ENCODE peak calls at places on chromosomes 16 and 17, in nine cellular contexts. Y, S, Z, G, M, L, O, B and C are unnamed samples.

GRCh38 chr17:50274142-50274944 is at the start of gene TMEM92:
- DNase-seq in S (no peak), Z (no peak), M (peak), Y (peak), G (no peak), L (peak), B (peak), O (peak), C (no peak)

GRCh38 chr17:4625181-4625601 is 16.3 kb downstream of the ALOX15 start:
- DNase-seq in B (no peak), M (no peak), L (no peak), O (no peak), Z (no peak), S (no peak), G (no peak), Y (no peak), C (no peak)

GRCh38 chr16:19223235-19223847 is 55.3 kb downstream of the SYT17 start:
- DNase-seq in S (no peak), B (no peak), Y (peak), Z (peak), G (no peak), O (no peak), L (peak), M (no peak), C (no peak)

GRCh38 chr16:6247150-6247549 is 1085.5 kb upstream of the RBFOX1 start:
- DNase-seq in Y (no peak), M (no peak), S (no peak), B (no peak), Z (no peak), O (no peak), L (no peak), G (no peak), C (no peak)

GRCh38 chr17:77829871-77830799 is 128.4 kb upstream of the TNRC6C start:
- DNase-seq in Y (no peak), Z (peak), M (peak), B (peak), O (peak), G (peak), L (no peak), S (peak), C (peak)

GRCh38 chr17:28552201-28552999 is at the start of gene UNC119:
- DNase-seq in Y (peak), M (peak), G (peak), B (peak), Z (peak), S (peak), L (peak), O (peak), C (peak)

GRCh38 chr16:8946544-8946943 is 17.2 kb downstream of the USP7 start:
- DNase-seq in B (no peak), L (no peak), M (no peak), Y (peak), G (no peak), S (no peak), Z (no peak), O (no peak), C (no peak)

GRCh38 chr17:1783834-1784611 is 22.2 kb downstream of the SERPINF1 start:
- DNase-seq in O (peak), G (peak), M (peak), Z (peak), L (peak), B (peak), S (peak), Y (peak), C (peak)

GRCh38 chr17:27764589-27764988 is 35.7 kb downstream of the NOS2 start:
- DNase-seq in B (no peak), O (no peak), L (no peak), Z (no peak), S (no peak), G (no peak), Y (no peak), M (no peak), C (no peak)

GRCh38 chr17:77875051-77875780 is 83.3 kb upstream of the TNRC6C start:
- DNase-seq in B (no peak), Y (no peak), O (peak), G (peak), L (no peak), M (no peak), Z (no peak), S (peak), C (no peak)

GRCh38 chr16:71626018-71626857 is at the start of gene MARVELD3:
- DNase-seq in O (peak), Z (no peak), G (peak), L (peak), M (peak), Y (peak), B (peak), S (no peak), C (no peak)

GRCh38 chr16:62978451-62978850 is 942.2 kb upstream of the CDH8 start:
- DNase-seq in B (no peak), M (no peak), O (no peak), Y (no peak), S (no peak), L (no peak), G (no peak), Z (no peak), C (no peak)

GRCh38 chr17:66915204-66915611 is 49.3 kb upstream of the CACNG4 start:
- DNase-seq in O (no peak), L (no peak), Y (peak), M (no peak), S (no peak), G (peak), B (peak), Z (no peak), C (no peak)

GRCh38 chr16:89365044-89365467 is 125.3 kb downstream of the ANKRD11 start:
- DNase-seq in O (no peak), M (no peak), G (no peak), B (peak), Z (no peak), Y (no peak), S (no peak), L (no peak), C (no peak)

GRCh38 chr16:6106061-6106460 is 1008.5 kb upstream of the EEF2KMT start:
- DNase-seq in M (no peak), G (no peak), Z (no peak), B (no peak), S (no peak), O (no peak), L (no peak), Y (no peak), C (no peak)

DNA sequence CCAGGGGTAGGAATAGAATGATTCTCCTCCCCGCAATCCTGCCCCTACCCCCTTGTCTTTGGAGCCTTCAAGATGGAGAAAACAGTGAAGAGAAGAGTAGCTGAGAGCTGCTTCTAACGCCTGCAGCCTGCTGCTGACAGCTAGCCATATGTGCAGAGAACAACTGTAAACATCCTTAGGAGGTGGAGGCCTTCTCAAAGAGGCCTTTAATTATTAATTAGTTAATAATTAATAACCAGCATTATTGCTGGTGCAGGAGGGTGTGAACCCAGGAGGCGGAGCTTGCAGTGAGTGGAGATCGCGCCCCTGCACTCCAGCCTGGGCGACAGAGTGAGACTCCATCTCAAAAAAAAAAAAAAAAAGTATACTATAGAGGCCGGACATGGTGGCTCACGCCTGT is 8.5 kb downstream of the BFAR start:
- DNase-seq in Y (no peak), O (no peak), S (no peak), M (no peak), B (no peak), L (no peak), Z (no peak), G (no peak), C (no peak)
- H3K27ac ChIP-seq in Y (peak), O (no peak), S (no peak), M (no peak), B (no peak), L (no peak), Z (no peak), G (no peak), C (no peak)

GRCh38 chr16:1341495-1342388 is 8.3 kb downstream of the BAIAP3 start:
- DNase-seq in L (no peak), Z (no peak), B (no peak), O (no peak), G (no peak), S (no peak), Y (no peak), M (no peak), C (no peak)
- H3K4me3 ChIP-seq in L (no peak), Z (no peak), B (no peak), O (no peak), G (no peak), S (no peak), Y (no peak), M (no peak), C (no peak)

GRCh38 chr17:61286449-61286848 is 113.2 kb upstream of the TBX2 start:
- DNase-seq in G (no peak), M (no peak), Z (no peak), B (no peak), S (no peak), Y (no peak), O (no peak), L (no peak), C (no peak)
- H3K27ac ChIP-seq in G (no peak), M (peak), Z (no peak), B (peak), S (no peak), Y (no peak), O (no peak), L (no peak), C (no peak)

GRCh38 chr16:22849517-22849916 is 35.6 kb downstream of the HS3ST2 start:
- DNase-seq in G (no peak), S (no peak), O (no peak), L (no peak), Y (no peak), M (no peak), B (no peak), Z (no peak), C (no peak)

GRCh38 chr16:22848451-22848850 is 34.5 kb downstream of the HS3ST2 start:
- DNase-seq in S (no peak), Y (no peak), L (no peak), B (no peak), G (peak), Z (no peak), M (no peak), O (no peak), C (no peak)

GRCh38 chr16:22847690-22848089 is 33.7 kb downstream of the HS3ST2 start:
- DNase-seq in Z (no peak), S (no peak), O (no peak), G (no peak), L (no peak), M (no peak), Y (no peak), B (no peak), C (no peak)

GRCh38 chr16:22844426-22844825 is 30.5 kb downstream of the HS3ST2 start:
- DNase-seq in M (no peak), S (no peak), B (no peak), L (no peak), Z (no peak), Y (no peak), O (no peak), G (no peak), C (no peak)

DNA sequence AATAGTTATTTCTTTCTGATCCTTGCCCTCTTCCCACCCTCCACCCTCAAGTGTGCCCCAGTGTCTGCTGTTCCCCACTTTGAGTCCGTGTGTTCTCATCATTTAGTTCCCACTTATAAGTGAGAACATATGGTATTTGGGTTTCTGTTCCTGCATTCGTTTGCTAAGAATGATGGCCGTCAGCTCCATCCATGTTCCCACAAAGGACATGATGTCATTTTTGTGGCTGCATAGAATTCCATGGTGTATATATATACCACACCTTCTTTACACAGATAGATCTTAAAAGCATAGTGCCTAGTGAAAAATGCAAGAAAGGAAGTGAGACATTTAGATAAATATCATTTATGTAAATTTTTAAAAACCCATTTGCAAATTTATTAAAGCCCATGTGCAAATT is 33.1 kb downstream of the HS3ST2 start:
- DNase-seq in L (no peak), G (no peak), Z (no peak), S (no peak), M (no peak), O (no peak), B (no peak), Y (no peak), C (no peak)
- H3K4me3 ChIP-seq in L (no peak), G (no peak), Z (no peak), S (no peak), M (no peak), O (no peak), B (no peak), Y (no peak), C (no peak)

GRCh38 chr17:45200701-45201100 is 21.0 kb upstream of the FMNL1 start:
- DNase-seq in B (no peak), Y (no peak), G (peak), O (no peak), M (no peak), S (peak), Z (peak), L (no peak), C (peak)
- H3K27ac ChIP-seq in B (no peak), Y (no peak), G (no peak), O (no peak), M (no peak), S (no peak), Z (peak), L (no peak), C (peak)

GRCh38 chr17:44314524-44314868 is 6.1 kb downstream of the RUNDC3A start:
- DNase-seq in G (no peak), M (no peak), Z (no peak), B (peak), Y (no peak), O (no peak), S (no peak), L (no peak), C (no peak)

GRCh38 chr17:44317545-44317944 is 7.1 kb downstream of the SLC25A39 start:
- DNase-seq in M (no peak), Z (no peak), G (no peak), S (no peak), L (no peak), Y (no peak), B (no peak), O (no peak), C (no peak)

GRCh38 chr17:44314031-44314430 is 5.6 kb downstream of the RUNDC3A start:
- DNase-seq in Z (no peak), L (no peak), G (no peak), S (no peak), Y (no peak), M (no peak), O (no peak), B (peak), C (no peak)

GRCh38 chr17:44314869-44315661 is 6.7 kb downstream of the RUNDC3A start:
- DNase-seq in S (no peak), M (no peak), O (no peak), Y (peak), G (no peak), L (peak), Z (no peak), B (peak), C (no peak)

DNA sequence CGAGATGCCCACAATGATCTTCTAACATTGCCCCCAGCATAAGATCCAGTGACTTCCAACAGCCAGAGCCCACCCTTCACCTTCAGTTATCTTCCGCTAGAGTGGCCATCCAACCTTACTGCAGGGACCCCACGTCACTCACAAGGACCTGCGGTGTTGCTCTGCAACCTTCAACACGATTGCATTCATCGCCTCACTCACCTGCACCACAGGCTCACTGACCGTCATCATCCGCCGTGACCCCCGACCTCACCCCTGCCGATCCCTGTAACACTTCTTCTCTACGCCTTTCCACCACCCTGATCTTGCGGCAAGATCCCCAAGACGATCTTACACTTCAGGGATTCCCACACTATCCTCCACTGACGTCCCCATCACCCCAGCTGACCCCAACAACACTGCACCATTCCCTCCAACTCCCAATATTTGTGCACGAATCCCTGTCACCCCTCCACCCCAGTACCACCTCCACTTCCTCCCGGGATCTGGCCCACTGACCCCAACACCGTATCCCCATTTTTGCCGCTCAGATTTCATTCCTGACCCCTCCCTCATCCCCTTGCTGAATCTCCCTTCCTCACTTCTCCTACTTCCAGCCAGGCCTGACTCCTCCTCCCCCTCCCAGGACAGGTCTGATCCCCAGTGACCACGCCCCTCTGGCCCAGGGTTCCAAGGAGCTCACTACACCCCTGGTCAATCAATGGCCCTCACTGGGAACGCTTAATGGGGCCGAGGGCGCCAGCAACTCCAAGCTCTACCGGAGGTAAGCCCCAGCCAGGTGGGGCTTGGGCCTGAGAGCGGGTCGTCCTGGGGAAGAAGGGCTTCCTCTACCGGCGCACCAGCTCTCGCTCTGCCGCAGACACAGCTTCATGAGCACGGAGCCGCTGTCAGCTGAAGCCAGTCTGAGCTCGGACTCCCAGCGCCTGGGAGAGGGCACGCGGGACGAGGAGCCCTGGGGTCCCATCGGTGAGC is 7.6 kb downstream of the RUNDC3A start:
- DNase-seq in Y (no peak), G (no peak), S (no peak), L (peak), B (peak), Z (no peak), M (no peak), O (peak), C (no peak)
- H3K4me3 ChIP-seq in Y (no peak), G (no peak), S (no peak), L (peak), B (no peak), Z (no peak), M (no peak), O (no peak), C (no peak)

GRCh38 chr17:75551276-75551675 is 25.8 kb downstream of the LLGL2 start:
- DNase-seq in M (no peak), L (no peak), O (no peak), G (no peak), S (no peak), B (no peak), Y (no peak), Z (no peak), C (no peak)

GRCh38 chr17:75550139-75550465 is 24.6 kb downstream of the LLGL2 start:
- DNase-seq in B (no peak), O (no peak), L (no peak), Y (no peak), Z (no peak), M (no peak), S (no peak), G (no peak), C (no peak)

GRCh38 chr17:75547091-75547490 is 21.6 kb downstream of the LLGL2 start:
- DNase-seq in Y (no peak), O (no peak), L (no peak), Z (no peak), G (peak), B (no peak), S (no peak), M (no peak), C (no peak)

GRCh38 chr17:75548839-75549238 is 23.3 kb downstream of the LLGL2 start:
- DNase-seq in L (no peak), S (no peak), Z (no peak), B (no peak), M (no peak), Y (no peak), O (no peak), G (no peak), C (no peak)

DNA sequence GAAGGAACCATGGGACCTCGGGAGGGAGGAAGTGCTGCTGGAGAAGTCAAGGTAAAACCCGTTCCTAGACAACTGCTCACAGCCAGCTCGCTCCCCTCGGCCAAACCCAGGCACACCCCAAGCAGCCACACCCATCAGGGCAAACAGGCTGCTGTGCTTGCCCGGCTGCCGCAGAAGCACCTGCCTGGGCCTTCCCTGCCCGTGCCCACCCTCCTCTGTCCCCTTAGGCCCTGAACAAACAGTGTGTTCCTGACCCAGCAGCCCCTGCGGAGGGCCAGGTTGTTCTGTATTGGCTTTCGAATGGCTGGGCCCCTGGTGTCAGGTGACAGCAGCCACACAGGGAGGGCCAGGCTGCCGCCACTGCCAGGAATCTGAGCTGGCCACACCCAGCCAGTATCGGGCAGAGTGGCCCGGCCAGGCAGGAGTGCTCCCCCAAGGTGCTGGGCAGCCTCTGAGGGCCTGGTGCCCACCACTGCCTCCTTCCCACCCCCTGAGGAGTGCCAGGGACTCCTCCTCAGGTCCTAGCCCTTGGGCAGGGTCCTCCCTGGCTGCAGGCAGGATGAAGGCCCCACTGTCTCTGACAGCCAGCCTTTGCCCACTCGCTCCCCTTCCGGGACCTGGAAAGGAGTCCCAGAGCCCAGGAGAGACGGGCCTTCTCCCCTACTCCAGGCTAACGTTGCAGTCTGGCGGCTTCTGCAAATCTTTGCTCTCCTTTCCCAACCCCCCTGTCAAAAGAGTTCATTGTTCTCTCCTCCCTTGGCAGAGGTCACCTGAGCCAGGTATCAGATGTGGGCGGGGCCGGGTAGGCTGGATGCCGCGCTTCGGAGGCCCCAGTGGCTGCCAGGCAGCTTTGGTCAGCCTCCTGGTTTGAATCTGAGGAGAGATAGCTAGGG is 24.0 kb downstream of the LLGL2 start:
- DNase-seq in O (no peak), Y (peak), L (peak), S (no peak), G (peak), M (no peak), Z (no peak), B (no peak), C (no peak)
- H3K27ac ChIP-seq in O (no peak), Y (peak), L (peak), S (no peak), G (peak), M (no peak), Z (no peak), B (no peak), C (no peak)